ENCODE peak calls at places on chromosomes 16 and 17, in six cellular contexts. R, V, W, A, J and U are unnamed samples.

GRCh38 chr16:35449663-35450062 is 1990.3 kb downstream of the TP53TG3F start:
- DNase-seq in W (no peak), A (no peak), V (no peak), R (no peak), J (no peak), U (no peak)

GRCh38 chr16:28193530-28194423 is 18.0 kb downstream of the XPO6 start:
- DNase-seq in A (peak; percentile 85), R (no peak), J (peak; percentile 18), V (no peak), W (peak; percentile 50), U (no peak)

GRCh38 chr17:17171186-17171585 is 34.9 kb downstream of the PLD6 start:
- DNase-seq in R (no peak), V (no peak), W (no peak), A (no peak), J (no peak), U (no peak)

GRCh38 chr17:38749222-38750043 is 1.3 kb upstream of the PCGF2 start:
- DNase-seq in J (peak; percentile 85), W (peak; percentile 67), R (peak; percentile 93), A (peak; percentile 84), V (peak; percentile 87), U (peak; percentile 70)

GRCh38 chr17:42814633-42815399 is 9.3 kb downstream of the BECN1 start:
- DNase-seq in A (peak; percentile 95), J (no peak), V (no peak), W (peak; percentile 88), R (no peak), U (no peak)

GRCh38 chr16:27245276-27246231 is 23.0 kb downstream of the NSMCE1 start:
- DNase-seq in W (no peak), A (peak; percentile 85), V (peak; percentile 48), R (peak; percentile 9), J (no peak), U (no peak)

GRCh38 chr17:17781591-17782424 is 55.0 kb downstream of the SREBF1 start:
- DNase-seq in W (no peak), R (peak; percentile 68), A (peak; percentile 62), J (peak; percentile 66), V (peak; percentile 83), U (peak; percentile 56)

GRCh38 chr17:19307521-19307920 is 55.0 kb downstream of the B9D1 start:
- DNase-seq in W (no peak), J (no peak), V (no peak), R (no peak), A (no peak), U (no peak)

GRCh38 chr16:21161211-21161610 is 2.7 kb downstream of the LDAF1 start:
- DNase-seq in A (no peak), R (no peak), V (peak; percentile 60), J (no peak), W (no peak), U (no peak)

GRCh38 chr16:15810411-15810810 is 46.4 kb downstream of the MYH11 start:
- DNase-seq in R (no peak), A (no peak), V (no peak), W (no peak), J (no peak), U (no peak)

GRCh38 chr16:87838643-87839541 is 30.4 kb downstream of the SLC7A5 start:
- DNase-seq in V (no peak), R (no peak), W (no peak), A (no peak), J (no peak), U (no peak)

GRCh38 chr16:76661691-76662090 is 384.5 kb downstream of the CNTNAP4 start:
- DNase-seq in R (no peak), J (no peak), A (no peak), W (no peak), V (no peak), U (no peak)

GRCh38 chr16:88554711-88555264 is 15.4 kb upstream of the ZC3H18 start:
- DNase-seq in V (no peak), R (no peak), W (no peak), J (no peak), A (no peak), U (no peak)

GRCh38 chr17:56681561-56682266 is 88.2 kb downstream of the NOG start:
- DNase-seq in A (peak; percentile 73), V (no peak), R (no peak), W (peak; percentile 97), J (no peak), U (no peak)

GRCh38 chr16:1413684-1414531 is 596 bp downstream of the UNKL start:
- DNase-seq in R (peak; percentile 83), W (peak; percentile 23), A (peak; percentile 62), V (peak; percentile 67), J (peak; percentile 74), U (peak; percentile 85)

GRCh38 chr17:55897301-55897700 is 146.4 kb downstream of the PCTP start:
- DNase-seq in J (no peak), W (no peak), V (no peak), A (no peak), R (no peak), U (no peak)

GRCh38 chr17:51258756-51259573 is 884 bp downstream of the MBTD1 start:
- DNase-seq in A (peak; percentile 44), W (peak; percentile 4), J (peak; percentile 50), R (peak; percentile 61), V (peak; percentile 63), U (peak; percentile 11)

GRCh38 chr16:12094537-12095265 is 118.2 kb downstream of the SNX29 start:
- DNase-seq in V (no peak), R (no peak), A (no peak), W (no peak), J (no peak), U (no peak)

GRCh38 chr17:67549787-67550186 is 167.9 kb upstream of the NOL11 start:
- DNase-seq in V (no peak), A (no peak), J (no peak), W (no peak), R (peak; percentile 31), U (no peak)

GRCh38 chr16:85569615-85570212 is 43.4 kb upstream of the GSE1 start:
- DNase-seq in W (peak; percentile 27), A (peak; percentile 82), J (no peak), V (peak; percentile 74), R (peak; percentile 80), U (peak; percentile 92)

DNA sequence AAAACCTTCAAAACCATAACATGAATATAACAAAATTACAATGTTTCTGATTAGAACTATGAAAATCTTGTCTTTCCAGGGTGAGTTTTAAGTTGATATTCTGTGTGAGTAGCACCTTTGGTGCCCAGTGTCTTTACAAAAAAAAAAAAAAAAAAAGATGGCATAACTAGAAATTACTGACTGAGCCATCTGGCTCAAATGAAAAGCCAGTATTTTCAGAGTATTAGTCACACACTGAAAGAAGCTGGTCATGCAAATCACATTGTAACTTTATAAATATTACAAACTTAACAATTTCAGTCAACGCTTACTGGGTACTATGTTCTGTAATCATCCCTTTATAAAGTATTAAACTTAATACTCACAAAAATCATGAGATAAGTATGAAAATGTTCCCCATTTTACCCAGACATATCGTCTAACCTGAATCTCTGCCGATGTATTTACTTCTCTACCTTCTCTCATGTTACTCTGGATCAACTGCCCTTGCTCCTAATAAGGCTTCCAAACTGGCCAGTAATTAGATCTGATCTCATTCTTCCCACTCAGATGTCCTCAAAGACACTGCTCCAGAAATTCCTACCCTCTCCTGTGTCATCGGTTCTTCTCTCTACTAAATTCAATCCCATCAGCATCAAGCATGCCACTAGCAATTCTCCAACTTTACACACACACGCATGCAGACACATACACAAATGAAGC is 25.4 kb downstream of the UBE2G1 start:
- DNase-seq in V (no peak), J (no peak), W (no peak), R (no peak), A (no peak), U (peak; percentile 35)
- TF ChIP-seq CTCF in V (no peak), J (no peak), W (no peak), R (no peak), A (no peak), U (no peak)

DNA sequence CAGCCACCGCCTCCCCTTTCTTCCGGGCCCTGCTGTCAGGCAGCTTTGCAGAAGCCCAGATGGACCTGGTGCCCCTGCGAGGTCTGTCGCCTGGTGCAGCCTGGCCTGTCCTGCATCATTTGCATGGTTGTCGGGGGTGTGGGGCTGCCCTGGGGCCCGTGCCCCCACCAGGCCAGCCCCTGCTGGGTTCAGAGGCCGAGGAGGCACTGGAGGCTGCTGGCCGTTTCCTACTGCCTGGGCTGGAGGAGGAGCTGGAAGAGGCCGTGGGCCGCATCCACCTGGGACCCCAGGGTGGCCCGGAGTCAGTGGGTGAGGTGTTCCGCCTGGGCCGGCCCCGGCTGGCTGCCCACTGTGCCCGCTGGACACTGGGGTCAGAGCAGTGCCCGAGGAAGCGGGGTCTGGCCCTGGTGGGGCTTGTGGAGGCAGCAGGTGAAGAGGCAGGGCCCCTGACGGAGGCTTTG is 5.5 kb upstream of the TGFB1I1 start:
- DNase-seq in V (no peak), W (no peak), R (no peak), A (no peak), J (no peak), U (no peak)
- TF ChIP-seq CTCF in V (no peak), W (no peak), R (no peak), A (no peak), J (no peak), U (no peak)

GRCh38 chr16:74724820-74725549 is 24.3 kb upstream of the MLKL start:
- DNase-seq in W (peak; percentile 87), J (no peak), R (peak; percentile 45), A (peak; percentile 42), V (no peak), U (no peak)
- TF ChIP-seq CTCF in W (peak; percentile 61), J (no peak), R (no peak), A (peak; percentile 10), V (no peak), U (no peak)

GRCh38 chr17:48472485-48473281 is 42.7 kb upstream of the SKAP1 start:
- DNase-seq in J (no peak), V (no peak), W (peak; percentile 67), A (peak; percentile 47), R (peak; percentile 55), U (no peak)

GRCh38 chr17:48471807-48472484 is 41.9 kb upstream of the SKAP1 start:
- DNase-seq in A (no peak), J (no peak), R (peak; percentile 65), V (no peak), W (no peak), U (no peak)

GRCh38 chr17:48468299-48468698 is 38.3 kb upstream of the SKAP1 start:
- DNase-seq in V (no peak), J (no peak), R (no peak), W (no peak), A (no peak), U (no peak)

GRCh38 chr17:48469227-48469626 is 39.2 kb upstream of the SKAP1 start:
- DNase-seq in A (no peak), J (no peak), R (no peak), V (no peak), W (no peak), U (no peak)

GRCh38 chr17:48470388-48471034 is 40.5 kb upstream of the SKAP1 start:
- DNase-seq in R (peak; percentile 54), W (peak; percentile 48), A (peak; percentile 41), V (no peak), J (peak; percentile 30), U (no peak)
- TF ChIP-seq CTCF in R (no peak), W (no peak), A (peak; percentile 16), V (no peak), J (no peak), U (no peak)